ENCODE peak calls at places on chromosomes 4 and X, in eight cellular contexts. One of them, this sample, is unnamed.

GRCh38 chr4:133151681-133152329 is 2.7 kb downstream of the PCDH10 start:
- DNase-seq in stimulated activated CD8-positive, alpha-beta memory T cell treated with anti-CD3 and anti-CD28 coated beads, Interleukin-2, amount 100 ng/mL, for 1 hour: no peak
- DNase-seq in A673: peak; percentile 62
- DNase-seq in ecto neural progenitor cell: peak; percentile 79
- DNase-seq in NCI-H1092 treated with DMSO at 0.1 percent for 48 hours: no peak
- DNase-seq in activated CD8-positive, alpha-beta memory T cell treated with anti-CD3 and anti-CD28 coated beads for 48 hours: no peak
- DNase-seq in H9: peak; percentile 73
- DNase-seq in activated CD8-positive, alpha-beta T cell treated with anti-CD3 and anti-CD28 coated beads for 36 hours: peak; percentile 7
- DNase-seq in this sample: no peak

GRCh38 chr4:156968479-156968984 is 3.1 kb downstream of the PDGFC start:
- DNase-seq in stimulated activated CD8-positive, alpha-beta memory T cell treated with anti-CD3 and anti-CD28 coated beads, Interleukin-2, amount 100 ng/mL, for 1 hour: no peak
- DNase-seq in A673: peak; percentile 90
- DNase-seq in ecto neural progenitor cell: peak; percentile 60
- DNase-seq in NCI-H1092 treated with DMSO at 0.1 percent for 48 hours: peak; percentile 52
- DNase-seq in activated CD8-positive, alpha-beta memory T cell treated with anti-CD3 and anti-CD28 coated beads for 48 hours: no peak
- DNase-seq in H9: peak; percentile 57
- DNase-seq in activated CD8-positive, alpha-beta T cell treated with anti-CD3 and anti-CD28 coated beads for 36 hours: peak; percentile 52
- DNase-seq in this sample: peak; percentile 31

GRCh38 chrX:115419094-115419493 is 129.6 kb downstream of the LUZP4 start:
- DNase-seq in stimulated activated CD8-positive, alpha-beta memory T cell treated with anti-CD3 and anti-CD28 coated beads, Interleukin-2, amount 100 ng/mL, for 1 hour: no peak
- DNase-seq in A673: no peak
- DNase-seq in ecto neural progenitor cell: no peak
- DNase-seq in NCI-H1092 treated with DMSO at 0.1 percent for 48 hours: no peak
- DNase-seq in activated CD8-positive, alpha-beta memory T cell treated with anti-CD3 and anti-CD28 coated beads for 48 hours: no peak
- DNase-seq in H9: no peak
- DNase-seq in activated CD8-positive, alpha-beta T cell treated with anti-CD3 and anti-CD28 coated beads for 36 hours: no peak
- DNase-seq in this sample: no peak

GRCh38 chrX:38694394-38694793 is 106.9 kb upstream of the MID1IP1 start:
- DNase-seq in stimulated activated CD8-positive, alpha-beta memory T cell treated with anti-CD3 and anti-CD28 coated beads, Interleukin-2, amount 100 ng/mL, for 1 hour: no peak
- DNase-seq in A673: peak; percentile 3
- DNase-seq in ecto neural progenitor cell: no peak
- DNase-seq in NCI-H1092 treated with DMSO at 0.1 percent for 48 hours: no peak
- DNase-seq in activated CD8-positive, alpha-beta memory T cell treated with anti-CD3 and anti-CD28 coated beads for 48 hours: no peak
- DNase-seq in H9: no peak
- DNase-seq in activated CD8-positive, alpha-beta T cell treated with anti-CD3 and anti-CD28 coated beads for 36 hours: no peak
- DNase-seq in this sample: no peak

GRCh38 chr4:16079046-16079445 is 4.8 kb downstream of the PROM1 start:
- DNase-seq in stimulated activated CD8-positive, alpha-beta memory T cell treated with anti-CD3 and anti-CD28 coated beads, Interleukin-2, amount 100 ng/mL, for 1 hour: no peak
- DNase-seq in A673: no peak
- DNase-seq in ecto neural progenitor cell: no peak
- DNase-seq in NCI-H1092 treated with DMSO at 0.1 percent for 48 hours: no peak
- DNase-seq in activated CD8-positive, alpha-beta memory T cell treated with anti-CD3 and anti-CD28 coated beads for 48 hours: no peak
- DNase-seq in H9: no peak
- DNase-seq in activated CD8-positive, alpha-beta T cell treated with anti-CD3 and anti-CD28 coated beads for 36 hours: peak; percentile 7
- DNase-seq in this sample: no peak

GRCh38 chr4:113637823-113638691 is 123.5 kb downstream of the CAMK2D start:
- DNase-seq in stimulated activated CD8-positive, alpha-beta memory T cell treated with anti-CD3 and anti-CD28 coated beads, Interleukin-2, amount 100 ng/mL, for 1 hour: no peak
- DNase-seq in A673: no peak
- DNase-seq in ecto neural progenitor cell: no peak
- DNase-seq in NCI-H1092 treated with DMSO at 0.1 percent for 48 hours: no peak
- DNase-seq in activated CD8-positive, alpha-beta memory T cell treated with anti-CD3 and anti-CD28 coated beads for 48 hours: no peak
- DNase-seq in H9: no peak
- DNase-seq in activated CD8-positive, alpha-beta T cell treated with anti-CD3 and anti-CD28 coated beads for 36 hours: no peak
- DNase-seq in this sample: no peak

GRCh38 chr4:184097240-184097619 is 120.4 kb downstream of the ENPP6 start:
- DNase-seq in stimulated activated CD8-positive, alpha-beta memory T cell treated with anti-CD3 and anti-CD28 coated beads, Interleukin-2, amount 100 ng/mL, for 1 hour: no peak
- DNase-seq in A673: no peak
- DNase-seq in ecto neural progenitor cell: peak; percentile 60
- DNase-seq in NCI-H1092 treated with DMSO at 0.1 percent for 48 hours: no peak
- DNase-seq in activated CD8-positive, alpha-beta memory T cell treated with anti-CD3 and anti-CD28 coated beads for 48 hours: no peak
- DNase-seq in H9: peak; percentile 91
- DNase-seq in activated CD8-positive, alpha-beta T cell treated with anti-CD3 and anti-CD28 coated beads for 36 hours: peak; percentile 57
- DNase-seq in this sample: no peak

GRCh38 chr4:146976145-146976544 is 30.5 kb upstream of the TTC29 start:
- DNase-seq in stimulated activated CD8-positive, alpha-beta memory T cell treated with anti-CD3 and anti-CD28 coated beads, Interleukin-2, amount 100 ng/mL, for 1 hour: no peak
- DNase-seq in A673: no peak
- DNase-seq in ecto neural progenitor cell: no peak
- DNase-seq in NCI-H1092 treated with DMSO at 0.1 percent for 48 hours: no peak
- DNase-seq in activated CD8-positive, alpha-beta memory T cell treated with anti-CD3 and anti-CD28 coated beads for 48 hours: no peak
- DNase-seq in H9: no peak
- DNase-seq in activated CD8-positive, alpha-beta T cell treated with anti-CD3 and anti-CD28 coated beads for 36 hours: no peak
- DNase-seq in this sample: no peak

GRCh38 chr4:158008551-158009218 is 164.1 kb downstream of the GASK1B start:
- DNase-seq in stimulated activated CD8-positive, alpha-beta memory T cell treated with anti-CD3 and anti-CD28 coated beads, Interleukin-2, amount 100 ng/mL, for 1 hour: no peak
- DNase-seq in A673: no peak
- DNase-seq in ecto neural progenitor cell: no peak
- DNase-seq in NCI-H1092 treated with DMSO at 0.1 percent for 48 hours: no peak
- DNase-seq in activated CD8-positive, alpha-beta memory T cell treated with anti-CD3 and anti-CD28 coated beads for 48 hours: no peak
- DNase-seq in H9: no peak
- DNase-seq in activated CD8-positive, alpha-beta T cell treated with anti-CD3 and anti-CD28 coated beads for 36 hours: no peak
- DNase-seq in this sample: no peak

GRCh38 chr4:15729910-15730533 is 27.2 kb downstream of the BST1 start:
- DNase-seq in stimulated activated CD8-positive, alpha-beta memory T cell treated with anti-CD3 and anti-CD28 coated beads, Interleukin-2, amount 100 ng/mL, for 1 hour: peak; percentile 14
- DNase-seq in A673: peak; percentile 62
- DNase-seq in ecto neural progenitor cell: no peak
- DNase-seq in NCI-H1092 treated with DMSO at 0.1 percent for 48 hours: peak; percentile 47
- DNase-seq in activated CD8-positive, alpha-beta memory T cell treated with anti-CD3 and anti-CD28 coated beads for 48 hours: no peak
- DNase-seq in H9: no peak
- DNase-seq in activated CD8-positive, alpha-beta T cell treated with anti-CD3 and anti-CD28 coated beads for 36 hours: peak; percentile 43
- DNase-seq in this sample: peak; percentile 52